ENCODE peak calls at places on chromosomes 4 and X, in nine cellular contexts. One of them, this sample, is unnamed.

GRCh38 chr4:3791256-3791655 is 25.1 kb downstream of the ADRA2C start:
- DNase-seq in hepatocyte: no peak
- DNase-seq in left ventricle myocardium inferior: no peak
- DNase-seq in colonic mucosa: no peak
- DNase-seq in CD4-positive, alpha-beta memory T cell: no peak
- DNase-seq in Panc1: no peak
- DNase-seq in astrocyte of the cerebellum: no peak
- DNase-seq in upper lobe of left lung: peak; percentile 39
- DNase-seq in pancreas: no peak
- DNase-seq in this sample: no peak

GRCh38 chr4:104859601-104860000 is 287.1 kb upstream of the TET2 start:
- DNase-seq in pancreas: no peak
- DNase-seq in CD4-positive, alpha-beta memory T cell: no peak
- DNase-seq in Panc1: no peak
- DNase-seq in left ventricle myocardium inferior: no peak
- DNase-seq in upper lobe of left lung: no peak
- DNase-seq in hepatocyte: no peak
- DNase-seq in colonic mucosa: no peak
- DNase-seq in astrocyte of the cerebellum: no peak
- DNase-seq in this sample: no peak

GRCh38 chrX:27915617-27916016 is 65.6 kb downstream of the DCAF8L1 start:
- DNase-seq in colonic mucosa: no peak
- DNase-seq in upper lobe of left lung: no peak
- DNase-seq in pancreas: no peak
- DNase-seq in CD4-positive, alpha-beta memory T cell: no peak
- DNase-seq in astrocyte of the cerebellum: no peak
- DNase-seq in left ventricle myocardium inferior: no peak
- DNase-seq in hepatocyte: no peak
- DNase-seq in Panc1: no peak
- DNase-seq in this sample: no peak

GRCh38 chr4:8828869-8829268 is 42.8 kb downstream of the HMX1 start:
- DNase-seq in Panc1: no peak
- DNase-seq in colonic mucosa: no peak
- DNase-seq in left ventricle myocardium inferior: no peak
- DNase-seq in pancreas: no peak
- DNase-seq in hepatocyte: no peak
- DNase-seq in astrocyte of the cerebellum: no peak
- DNase-seq in upper lobe of left lung: no peak
- DNase-seq in CD4-positive, alpha-beta memory T cell: no peak
- DNase-seq in this sample: no peak

GRCh38 chr4:56979674-56980073 is 978 bp downstream of the POLR2B start:
- DNase-seq in astrocyte of the cerebellum: no peak
- DNase-seq in CD4-positive, alpha-beta memory T cell: peak; percentile 22
- DNase-seq in upper lobe of left lung: no peak
- DNase-seq in left ventricle myocardium inferior: no peak
- DNase-seq in Panc1: no peak
- DNase-seq in hepatocyte: peak; percentile 48
- DNase-seq in pancreas: no peak
- DNase-seq in colonic mucosa: peak; percentile 40
- DNase-seq in this sample: no peak

GRCh38 chr4:89177807-89178206 is 66.5 kb downstream of the TIGD2 start:
- DNase-seq in Panc1: no peak
- DNase-seq in colonic mucosa: no peak
- DNase-seq in upper lobe of left lung: no peak
- DNase-seq in left ventricle myocardium inferior: no peak
- DNase-seq in CD4-positive, alpha-beta memory T cell: no peak
- DNase-seq in pancreas: no peak
- DNase-seq in astrocyte of the cerebellum: no peak
- DNase-seq in hepatocyte: no peak
- DNase-seq in this sample: no peak

GRCh38 chr4:168273838-168274237 is 44.7 kb downstream of the DDX60 start:
- DNase-seq in CD4-positive, alpha-beta memory T cell: no peak
- DNase-seq in upper lobe of left lung: no peak
- DNase-seq in colonic mucosa: no peak
- DNase-seq in astrocyte of the cerebellum: no peak
- DNase-seq in hepatocyte: no peak
- DNase-seq in left ventricle myocardium inferior: no peak
- DNase-seq in pancreas: no peak
- DNase-seq in Panc1: no peak
- DNase-seq in this sample: no peak

GRCh38 chr4:152259866-152260265 is 276.0 kb downstream of the FBXW7 start:
- DNase-seq in pancreas: no peak
- DNase-seq in CD4-positive, alpha-beta memory T cell: no peak
- DNase-seq in upper lobe of left lung: no peak
- DNase-seq in colonic mucosa: no peak
- DNase-seq in astrocyte of the cerebellum: no peak
- DNase-seq in Panc1: no peak
- DNase-seq in left ventricle myocardium inferior: no peak
- DNase-seq in hepatocyte: no peak
- DNase-seq in this sample: no peak

GRCh38 chrX:2989565-2989964 is 16.8 kb upstream of the ARSH start:
- DNase-seq in hepatocyte: no peak
- DNase-seq in left ventricle myocardium inferior: no peak
- DNase-seq in pancreas: no peak
- DNase-seq in colonic mucosa: no peak
- DNase-seq in Panc1: no peak
- DNase-seq in astrocyte of the cerebellum: no peak
- DNase-seq in upper lobe of left lung: no peak
- DNase-seq in CD4-positive, alpha-beta memory T cell: no peak
- DNase-seq in this sample: no peak

GRCh38 chr4:85370400-85371032 is 104.4 kb upstream of the ARHGAP24 start:
- DNase-seq in astrocyte of the cerebellum: peak; percentile 13
- DNase-seq in hepatocyte: peak; percentile 58
- DNase-seq in left ventricle myocardium inferior: no peak
- DNase-seq in CD4-positive, alpha-beta memory T cell: no peak
- DNase-seq in upper lobe of left lung: no peak
- DNase-seq in Panc1: peak; percentile 35
- DNase-seq in pancreas: peak; percentile 19
- DNase-seq in colonic mucosa: peak; percentile 36
- DNase-seq in this sample: peak; percentile 38

GRCh38 chrX:352582-353314 is 34.0 kb downstream of the PPP2R3B start:
- DNase-seq in upper lobe of left lung: peak; percentile 72
- DNase-seq in hepatocyte: no peak
- DNase-seq in colonic mucosa: no peak
- DNase-seq in CD4-positive, alpha-beta memory T cell: no peak
- DNase-seq in astrocyte of the cerebellum: no peak
- DNase-seq in Panc1: no peak
- DNase-seq in pancreas: no peak
- DNase-seq in left ventricle myocardium inferior: peak; percentile 11
- DNase-seq in this sample: no peak

GRCh38 chr4:56646341-56646740 is 34.8 kb downstream of the HOPX start:
- DNase-seq in hepatocyte: no peak
- DNase-seq in pancreas: no peak
- DNase-seq in upper lobe of left lung: no peak
- DNase-seq in CD4-positive, alpha-beta memory T cell: no peak
- DNase-seq in Panc1: no peak
- DNase-seq in left ventricle myocardium inferior: no peak
- DNase-seq in astrocyte of the cerebellum: no peak
- DNase-seq in colonic mucosa: no peak
- DNase-seq in this sample: no peak

GRCh38 chr4:156293657-156294297 is 340.1 kb upstream of the CTSO start:
- DNase-seq in colonic mucosa: no peak
- DNase-seq in upper lobe of left lung: no peak
- DNase-seq in CD4-positive, alpha-beta memory T cell: no peak
- DNase-seq in pancreas: no peak
- DNase-seq in hepatocyte: peak; percentile 60
- DNase-seq in astrocyte of the cerebellum: peak; percentile 78
- DNase-seq in left ventricle myocardium inferior: no peak
- DNase-seq in Panc1: no peak
- DNase-seq in this sample: no peak

GRCh38 chr4:135718019-135718418 is 1516.4 kb upstream of the PABPC4L start:
- DNase-seq in Panc1: no peak
- DNase-seq in upper lobe of left lung: no peak
- DNase-seq in hepatocyte: no peak
- DNase-seq in astrocyte of the cerebellum: peak; percentile 20
- DNase-seq in pancreas: no peak
- DNase-seq in CD4-positive, alpha-beta memory T cell: no peak
- DNase-seq in left ventricle myocardium inferior: no peak
- DNase-seq in colonic mucosa: no peak
- DNase-seq in this sample: no peak

GRCh38 chr4:183798249-183798920 is 106.7 kb upstream of the STOX2 start:
- DNase-seq in left ventricle myocardium inferior: no peak
- DNase-seq in colonic mucosa: peak; percentile 16
- DNase-seq in hepatocyte: peak; percentile 57
- DNase-seq in Panc1: no peak
- DNase-seq in upper lobe of left lung: no peak
- DNase-seq in pancreas: peak; percentile 16
- DNase-seq in CD4-positive, alpha-beta memory T cell: no peak
- DNase-seq in astrocyte of the cerebellum: no peak
- DNase-seq in this sample: no peak

GRCh38 chr4:15414601-15415091 is 13.2 kb upstream of the C1QTNF7 start:
- DNase-seq in colonic mucosa: no peak
- DNase-seq in pancreas: no peak
- DNase-seq in hepatocyte: no peak
- DNase-seq in left ventricle myocardium inferior: no peak
- DNase-seq in astrocyte of the cerebellum: no peak
- DNase-seq in upper lobe of left lung: no peak
- DNase-seq in CD4-positive, alpha-beta memory T cell: no peak
- DNase-seq in Panc1: no peak
- DNase-seq in this sample: no peak

GRCh38 chrX:63754141-63754859 is 30.7 kb downstream of the ARHGEF9 start:
- DNase-seq in upper lobe of left lung: no peak
- DNase-seq in pancreas: peak; percentile 11
- DNase-seq in left ventricle myocardium inferior: no peak
- DNase-seq in CD4-positive, alpha-beta memory T cell: peak; percentile 41
- DNase-seq in colonic mucosa: peak; percentile 36
- DNase-seq in Panc1: no peak
- DNase-seq in astrocyte of the cerebellum: no peak
- DNase-seq in hepatocyte: peak; percentile 7
- DNase-seq in this sample: no peak

GRCh38 chr4:119170195-119170594 is 34.6 kb downstream of the MYOZ2 start:
- DNase-seq in Panc1: no peak
- DNase-seq in CD4-positive, alpha-beta memory T cell: no peak
- DNase-seq in hepatocyte: no peak
- DNase-seq in pancreas: no peak
- DNase-seq in astrocyte of the cerebellum: no peak
- DNase-seq in left ventricle myocardium inferior: no peak
- DNase-seq in upper lobe of left lung: no peak
- DNase-seq in colonic mucosa: no peak
- DNase-seq in this sample: no peak

DNA sequence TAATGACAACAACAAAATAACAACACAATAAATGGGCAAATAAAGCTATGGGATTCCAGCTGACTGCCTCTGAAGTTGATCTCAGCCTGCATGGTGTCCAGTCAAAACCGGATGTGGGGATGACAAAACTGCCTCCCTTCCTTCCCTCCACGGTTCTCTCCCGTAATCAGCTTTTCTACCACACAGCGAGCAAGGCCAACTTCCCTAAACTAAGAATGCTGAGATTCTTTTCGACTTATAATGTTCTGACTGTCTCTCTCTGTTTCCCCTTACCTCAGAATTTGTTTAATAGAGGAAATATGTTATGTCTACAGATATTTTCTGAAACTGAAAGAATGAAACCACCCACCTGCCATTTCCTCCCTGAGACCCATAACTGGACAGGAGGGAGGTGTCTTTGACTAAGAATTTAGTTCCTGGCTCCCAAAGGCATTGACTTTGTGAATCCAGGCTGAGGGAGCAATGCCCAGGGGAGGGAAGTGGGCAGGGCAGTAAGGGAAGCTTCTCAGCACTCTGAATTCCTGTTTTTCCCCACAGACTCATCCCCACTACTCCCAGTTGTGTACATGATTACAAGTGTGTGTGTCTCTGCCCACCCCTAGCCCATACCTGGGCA is 1.0 kb upstream of the TLR1 start:
- DNase-seq in colonic mucosa: peak; percentile 26
- DNase-seq in pancreas: no peak
- DNase-seq in left ventricle myocardium inferior: peak; percentile 17
- DNase-seq in CD4-positive, alpha-beta memory T cell: no peak
- DNase-seq in upper lobe of left lung: no peak
- DNase-seq in hepatocyte: no peak
- DNase-seq in astrocyte of the cerebellum: no peak
- DNase-seq in Panc1: no peak
- DNase-seq in this sample: no peak
- H3K4me3 ChIP-seq in colonic mucosa: no peak overlapping the region
- H3K4me3 ChIP-seq in pancreas: no peak overlapping the region
- H3K4me3 ChIP-seq in left ventricle myocardium inferior: peak overlapping the region; percentile 55
- H3K4me3 ChIP-seq in CD4-positive, alpha-beta memory T cell: peak overlapping the region; percentile 30
- H3K4me3 ChIP-seq in upper lobe of left lung: no peak overlapping the region
- H3K4me3 ChIP-seq in hepatocyte: no peak overlapping the region
- H3K4me3 ChIP-seq in astrocyte of the cerebellum: no peak overlapping the region
- H3K4me3 ChIP-seq in Panc1: no peak overlapping the region
- H3K4me3 ChIP-seq in this sample: no peak overlapping the region

DNA sequence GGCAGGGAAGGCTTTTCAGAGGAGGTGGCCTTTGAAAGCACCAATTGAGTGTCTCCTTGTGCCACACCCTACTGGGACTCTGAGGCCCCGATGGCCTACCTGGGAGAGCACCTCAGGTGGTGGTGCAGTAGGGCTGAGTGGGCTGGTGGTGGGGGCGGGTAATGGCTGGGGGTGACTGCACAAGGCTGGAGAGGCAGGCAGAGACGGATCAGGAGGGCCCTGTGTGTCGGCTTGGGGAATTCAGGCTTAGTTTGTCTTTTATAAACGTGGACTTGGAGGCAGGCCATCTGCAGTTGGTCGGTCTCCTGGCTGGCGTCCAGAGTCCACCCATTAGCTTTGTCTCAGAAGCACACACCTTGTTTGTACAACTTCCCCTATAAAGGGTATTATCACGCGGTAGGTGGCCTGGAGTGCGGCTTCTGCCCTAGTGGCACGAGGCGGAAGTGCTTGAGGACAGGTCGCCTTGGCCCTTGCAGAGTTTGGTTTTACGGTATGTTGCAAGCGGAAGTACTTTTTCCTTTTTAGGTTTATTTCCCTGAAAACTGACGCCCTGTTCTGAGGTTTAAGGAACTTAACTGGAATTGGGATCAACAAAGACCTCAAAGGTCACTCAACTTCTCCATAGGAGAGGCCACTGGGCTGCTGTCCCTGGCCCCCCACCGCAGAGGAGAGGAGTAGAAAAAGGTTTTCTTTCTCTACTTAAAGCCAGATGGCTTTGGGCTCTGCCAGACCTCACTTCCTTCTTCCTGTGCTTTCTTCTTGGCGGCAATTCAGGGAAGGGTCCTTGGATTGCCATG is 8.0 kb downstream of the TBC1D14 start:
- DNase-seq in astrocyte of the cerebellum: peak; percentile 40
- DNase-seq in hepatocyte: peak; percentile 92
- DNase-seq in CD4-positive, alpha-beta memory T cell: no peak
- DNase-seq in left ventricle myocardium inferior: peak; percentile 61
- DNase-seq in pancreas: peak; percentile 49
- DNase-seq in Panc1: no peak
- DNase-seq in upper lobe of left lung: no peak
- DNase-seq in colonic mucosa: peak; percentile 96
- DNase-seq in this sample: no peak
- H3K4me3 ChIP-seq in astrocyte of the cerebellum: no peak overlapping the region
- H3K4me3 ChIP-seq in hepatocyte: no peak overlapping the region
- H3K4me3 ChIP-seq in CD4-positive, alpha-beta memory T cell: no peak overlapping the region
- H3K4me3 ChIP-seq in left ventricle myocardium inferior: no peak overlapping the region
- H3K4me3 ChIP-seq in pancreas: no peak overlapping the region
- H3K4me3 ChIP-seq in Panc1: no peak overlapping the region
- H3K4me3 ChIP-seq in upper lobe of left lung: no peak overlapping the region
- H3K4me3 ChIP-seq in colonic mucosa: peak overlapping the region; percentile 8
- H3K4me3 ChIP-seq in this sample: no peak overlapping the region

GRCh38 chr4:139735381-139736256 is 70.0 kb downstream of the MGST2 start:
- DNase-seq in CD4-positive, alpha-beta memory T cell: no peak
- DNase-seq in upper lobe of left lung: peak; percentile 87
- DNase-seq in colonic mucosa: no peak
- DNase-seq in left ventricle myocardium inferior: peak; percentile 35
- DNase-seq in astrocyte of the cerebellum: no peak
- DNase-seq in pancreas: no peak
- DNase-seq in hepatocyte: peak; percentile 58
- DNase-seq in Panc1: no peak
- DNase-seq in this sample: no peak
- H3K4me3 ChIP-seq in CD4-positive, alpha-beta memory T cell: no peak overlapping the region
- H3K4me3 ChIP-seq in upper lobe of left lung: peak overlapping the region; percentile 34
- H3K4me3 ChIP-seq in colonic mucosa: peak overlapping the region; percentile 33
- H3K4me3 ChIP-seq in left ventricle myocardium inferior: peak overlapping the region; percentile 66
- H3K4me3 ChIP-seq in astrocyte of the cerebellum: peak overlapping the region; percentile 43
- H3K4me3 ChIP-seq in pancreas: peak overlapping the region; percentile 25
- H3K4me3 ChIP-seq in hepatocyte: peak overlapping the region; percentile 41
- H3K4me3 ChIP-seq in Panc1: peak overlapping the region; percentile 31
- H3K4me3 ChIP-seq in this sample: peak overlapping the region; percentile 65

GRCh38 chrX:103376979-103377324 is 614 bp downstream of the BEX3 start:
- DNase-seq in pancreas: no peak
- DNase-seq in hepatocyte: peak; percentile 46
- DNase-seq in left ventricle myocardium inferior: no peak
- DNase-seq in CD4-positive, alpha-beta memory T cell: no peak
- DNase-seq in colonic mucosa: peak; percentile 21
- DNase-seq in astrocyte of the cerebellum: no peak
- DNase-seq in Panc1: no peak
- DNase-seq in upper lobe of left lung: no peak
- DNase-seq in this sample: no peak
- H3K4me3 ChIP-seq in pancreas: peak overlapping the region; percentile 57
- H3K4me3 ChIP-seq in hepatocyte: peak overlapping the region; percentile 74
- H3K4me3 ChIP-seq in left ventricle myocardium inferior: peak overlapping the region; percentile 77
- H3K4me3 ChIP-seq in CD4-positive, alpha-beta memory T cell: no peak overlapping the region
- H3K4me3 ChIP-seq in colonic mucosa: peak overlapping the region; percentile 56
- H3K4me3 ChIP-seq in astrocyte of the cerebellum: peak overlapping the region; percentile 61
- H3K4me3 ChIP-seq in Panc1: peak overlapping the region; percentile 63
- H3K4me3 ChIP-seq in upper lobe of left lung: peak overlapping the region; percentile 48
- H3K4me3 ChIP-seq in this sample: peak overlapping the region; percentile 65

This sample was measured in dorsolateral prefrontal cortex.